ENCODE peak calls at places on chromosomes 5 and 9, in ten cellular contexts. H, J, O, C, V, L, A, S, N and F are unnamed samples.

GRCh38 chr9:122827759-122828090 is 663 bp downstream of the PDCL start:
- DNase-seq in H (no peak), J (no peak), O (peak), C (no peak), V (no peak), L (no peak), A (no peak), S (no peak), N (no peak), F (no peak)

GRCh38 chr9:78973906-78974305 is 597.9 kb upstream of the TLE4 start:
- DNase-seq in H (no peak), J (peak), O (no peak), C (no peak), V (no peak), L (peak), A (no peak), S (no peak), N (peak), F (no peak)

GRCh38 chr5:173567548-173567947 is 48.9 kb downstream of the BOD1 start:
- DNase-seq in H (no peak), J (peak), O (no peak), C (no peak), V (no peak), L (peak), A (no peak), S (no peak), N (peak), F (no peak)

GRCh38 chr5:1401681-1402096 is 43.6 kb downstream of the SLC6A3 start:
- DNase-seq in H (no peak), J (no peak), O (peak), C (no peak), V (no peak), L (no peak), A (no peak), S (no peak), N (no peak), F (no peak)

GRCh38 chr5:468401-468800 is 25.4 kb downstream of the EXOC3 start:
- DNase-seq in H (no peak), J (no peak), O (no peak), C (no peak), V (peak), L (no peak), A (no peak), S (no peak), N (no peak), F (no peak)

GRCh38 chr5:15168397-15168796 is 296.8 kb upstream of the ANKH start:
- DNase-seq in H (no peak), J (no peak), O (no peak), C (no peak), V (no peak), L (no peak), A (no peak), S (no peak), N (no peak), F (no peak)

GRCh38 chr9:114899461-114899860 is 30.9 kb downstream of the TNFSF8 start:
- DNase-seq in H (no peak), J (peak), O (no peak), C (no peak), V (no peak), L (no peak), A (no peak), S (no peak), N (no peak), F (no peak)

GRCh38 chr5:108707145-108707544 is 40.6 kb upstream of the FER start:
- DNase-seq in H (no peak), J (no peak), O (no peak), C (no peak), V (no peak), L (no peak), A (no peak), S (no peak), N (no peak), F (no peak)

GRCh38 chr5:119367502-119368237 is 11.9 kb downstream of the TNFAIP8 start:
- DNase-seq in H (no peak), J (no peak), O (no peak), C (no peak), V (no peak), L (peak), A (no peak), S (no peak), N (peak), F (no peak)

GRCh38 chr9:79976501-79977444 is 405.0 kb downstream of the TLE4 start:
- DNase-seq in H (no peak), J (no peak), O (peak), C (no peak), V (no peak), L (no peak), A (no peak), S (no peak), N (no peak), F (no peak)

GRCh38 chr5:13941468-13941867 is 3.0 kb downstream of the DNAH5 start:
- DNase-seq in H (no peak), J (no peak), O (no peak), C (no peak), V (no peak), L (no peak), A (no peak), S (no peak), N (no peak), F (no peak)

GRCh38 chr5:13946111-13946510 is 1.6 kb upstream of the DNAH5 start:
- DNase-seq in H (no peak), J (no peak), O (no peak), C (no peak), V (peak), L (peak), A (no peak), S (no peak), N (peak), F (no peak)

GRCh38 chr5:13944564-13945195 is at the start of gene DNAH5:
- DNase-seq in H (no peak), J (no peak), O (no peak), C (no peak), V (no peak), L (peak), A (no peak), S (no peak), N (peak), F (no peak)

GRCh38 chr5:13945271-13945670 is 783 bp upstream of the DNAH5 start:
- DNase-seq in H (no peak), J (no peak), O (no peak), C (no peak), V (no peak), L (no peak), A (no peak), S (no peak), N (no peak), F (no peak)

GRCh38 chr5:13943691-13944090 is 797 bp downstream of the DNAH5 start:
- DNase-seq in H (no peak), J (no peak), O (no peak), C (no peak), V (no peak), L (no peak), A (no peak), S (no peak), N (no peak), F (no peak)
- TF ChIP-seq CTCF in H (no peak), J (no peak), O (no peak), C (no peak), V (no peak), L (no peak), A (no peak), S (no peak), N (no peak), F (no peak)

GRCh38 chr9:30732060-30732459 is 1652.4 kb upstream of the ACO1 start:
- DNase-seq in H (no peak), J (no peak), O (no peak), C (no peak), V (no peak), L (no peak), A (no peak), S (no peak), N (no peak), F (no peak)
- TF ChIP-seq CTCF in H (no peak), J (no peak), O (no peak), C (no peak), V (no peak), L (no peak), A (no peak), S (no peak), N (no peak), F (no peak)

DNA sequence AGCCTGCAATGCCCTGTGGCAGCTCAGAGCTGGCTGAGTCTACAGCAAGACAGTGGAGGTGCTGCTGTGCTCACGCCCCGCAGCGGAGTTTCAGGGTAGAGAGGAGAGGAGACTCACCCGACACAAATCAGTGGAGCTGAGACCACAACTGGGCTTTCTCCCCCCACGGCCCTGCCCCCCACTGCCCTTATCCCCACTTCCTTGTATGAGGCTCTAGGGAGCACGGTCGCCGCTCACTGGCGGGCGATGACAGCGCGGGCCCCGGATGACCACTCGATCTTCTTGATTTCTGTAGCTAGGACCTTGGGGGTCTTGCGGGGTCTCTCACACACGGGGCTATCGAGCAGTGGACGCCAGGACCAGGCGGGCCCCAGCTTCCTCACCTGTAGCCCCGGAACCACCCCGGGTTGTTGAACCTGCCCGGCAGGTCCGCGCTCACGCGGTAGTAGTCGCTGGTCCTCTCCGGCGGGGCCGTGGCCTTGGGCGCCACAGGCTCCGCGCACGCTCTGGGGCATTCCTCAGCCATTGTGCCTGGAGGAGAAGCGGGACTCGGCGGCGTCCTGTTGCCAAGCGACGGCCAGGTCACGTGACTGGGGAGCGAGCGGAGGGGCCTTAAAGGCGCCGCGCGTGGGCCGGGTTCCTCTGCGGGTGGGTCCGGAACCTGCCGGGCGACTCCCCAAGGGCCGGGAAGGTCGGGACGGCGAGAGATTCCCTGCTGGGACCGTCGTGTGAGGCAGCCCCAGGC is 984 bp upstream of the MRPS2 start:
- DNase-seq in H (peak), J (peak), O (peak), C (peak), V (peak), L (peak), A (peak), S (peak), N (peak), F (peak)
- TF ChIP-seq CTCF in H (no peak), J (no peak), O (no peak), C (no peak), V (no peak), L (no peak), A (no peak), S (no peak), N (peak), F (peak)

DNA sequence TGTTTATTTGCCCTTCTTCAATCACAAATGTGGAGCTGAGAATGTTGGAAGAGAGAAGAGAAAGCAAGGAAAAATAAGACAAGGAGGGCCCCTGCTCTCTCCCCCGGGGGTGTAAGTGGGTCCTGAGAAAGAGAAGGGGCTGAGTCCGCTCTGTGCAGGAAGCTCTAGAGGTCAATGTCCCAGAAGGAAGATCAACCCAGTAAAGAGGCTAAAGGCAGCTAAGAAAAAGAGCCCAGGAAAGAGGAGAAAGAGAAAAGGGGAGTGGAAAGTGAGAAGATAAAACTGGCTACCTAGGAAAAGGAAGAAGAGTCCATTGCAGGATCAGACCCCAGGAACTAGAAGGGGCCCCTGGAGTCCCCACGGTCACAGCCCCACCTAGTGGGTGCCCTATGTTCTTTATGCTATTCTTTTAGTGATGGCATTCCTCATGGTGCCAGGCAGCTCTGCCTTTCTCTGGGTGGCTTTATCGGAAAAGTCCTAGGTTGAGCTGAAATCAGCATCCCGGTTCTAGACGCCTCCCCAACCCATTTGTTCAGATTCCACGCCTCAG is 583.4 kb downstream of the ACTL7B start:
- DNase-seq in H (peak), J (peak), O (peak), C (no peak), V (no peak), L (peak), A (peak), S (no peak), N (peak), F (peak)
- TF ChIP-seq CTCF in H (peak), J (peak), O (peak), C (peak), V (peak), L (peak), A (peak), S (no peak), N (peak), F (peak)

DNA sequence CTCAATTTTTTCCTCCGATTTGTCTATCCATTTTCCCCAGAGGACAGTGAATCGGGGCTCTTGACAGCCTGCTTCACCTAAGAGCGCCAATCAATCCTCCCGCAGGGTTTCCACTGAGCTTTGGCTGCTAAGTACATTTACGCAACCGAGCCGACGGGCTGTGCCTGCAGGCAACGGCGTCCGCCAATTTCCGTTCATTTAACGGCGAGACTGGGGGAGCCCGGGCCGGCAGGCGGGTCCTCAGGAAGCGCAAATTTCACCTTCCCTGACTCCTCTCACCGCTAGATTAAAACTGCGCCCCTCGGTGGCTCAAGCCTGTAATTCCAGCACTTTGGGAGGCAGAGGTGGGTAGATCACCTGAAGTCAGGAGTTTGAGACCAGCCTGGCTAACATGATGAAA is 2.7 kb upstream of the NXNL2 start:
- DNase-seq in H (peak), J (no peak), O (peak), C (no peak), V (no peak), L (peak), A (no peak), S (no peak), N (peak), F (peak)
- TF ChIP-seq CTCF in H (no peak), J (no peak), O (no peak), C (no peak), V (no peak), L (no peak), A (no peak), S (no peak), N (peak), F (no peak)